ENCODE peak calls at places on chromosomes 11 and 22, in ten cellular contexts. A, G, E, Z, P, D, L, H, K and S are unnamed samples.

GRCh38 chr11:65663634-65664200 is 1.0 kb upstream of the RELA start:
- DNase-seq in A (no peak), G (peak; percentile 50), E (peak; percentile 94), Z (peak; percentile 57), P (peak; percentile 60), D (peak; percentile 61), L (peak; percentile 82), H (peak; percentile 89), K (peak; percentile 44), S (no peak)

GRCh38 chr11:74866557-74866956 is 82.3 kb downstream of the XRRA1 start:
- DNase-seq in A (no peak), G (no peak), E (no peak), Z (no peak), P (no peak), D (no peak), L (no peak), H (no peak), K (no peak), S (no peak)

GRCh38 chr11:41983458-41983857 is 524.0 kb upstream of the LRRC4C start:
- DNase-seq in A (no peak), G (no peak), E (no peak), Z (no peak), P (no peak), D (no peak), L (no peak), H (no peak), K (no peak), S (no peak)

GRCh38 chr11:27672836-27673464 is 27.3 kb downstream of the BDNF start:
- DNase-seq in A (no peak), G (no peak), E (no peak), Z (no peak), P (peak; percentile 26), D (no peak), L (no peak), H (no peak), K (no peak), S (no peak)

GRCh38 chr22:43404673-43405385 is 7.0 kb upstream of the MPPED1 start:
- DNase-seq in A (no peak), G (no peak), E (peak; percentile 89), Z (no peak), P (no peak), D (no peak), L (no peak), H (peak; percentile 63), K (no peak), S (no peak)

GRCh38 chr11:121451982-121452608 is at the start of gene SORL1:
- DNase-seq in A (peak; percentile 74), G (peak; percentile 24), E (peak; percentile 91), Z (no peak), P (peak; percentile 93), D (peak; percentile 40), L (peak; percentile 86), H (peak; percentile 95), K (peak; percentile 86), S (peak; percentile 89)

GRCh38 chr22:22855617-22856308 is 31.9 kb upstream of the IGLL5 start:
- DNase-seq in A (no peak), G (peak; percentile 96), E (no peak), Z (no peak), P (peak; percentile 75), D (no peak), L (no peak), H (no peak), K (peak; percentile 70), S (no peak)

GRCh38 chr11:129283141-129283540 is 91.0 kb upstream of the ARHGAP32 start:
- DNase-seq in A (no peak), G (no peak), E (no peak), Z (no peak), P (peak; percentile 74), D (no peak), L (no peak), H (no peak), K (no peak), S (no peak)

GRCh38 chr22:25898707-25899365 is 156.8 kb downstream of the MYO18B start:
- DNase-seq in A (peak; percentile 5), G (peak; percentile 10), E (peak; percentile 39), Z (no peak), P (peak; percentile 79), D (no peak), L (no peak), H (no peak), K (no peak), S (peak; percentile 26)

GRCh38 chr11:94762208-94762607 is 5.9 kb upstream of the AMOTL1 start:
- DNase-seq in A (peak; percentile 3), G (no peak), E (no peak), Z (no peak), P (peak; percentile 43), D (no peak), L (no peak), H (no peak), K (no peak), S (no peak)
- TF ChIP-seq CTCF in A (no peak), G (peak; percentile 66), E (no peak), Z (peak; percentile 57), P (peak; percentile 59), D (no peak), L (no peak), H (peak; percentile 43), K (no peak), S (peak; percentile 30)

GRCh38 chr11:35619030-35619753 is 932 bp downstream of the FJX1 start:
- DNase-seq in A (peak; percentile 17), G (no peak), E (peak; percentile 87), Z (no peak), P (peak; percentile 66), D (no peak), L (peak; percentile 64), H (peak; percentile 74), K (peak; percentile 57), S (peak; percentile 55)

GRCh38 chr11:35617687-35618496 is at the start of gene FJX1:
- DNase-seq in A (peak; percentile 13), G (peak; percentile 78), E (peak; percentile 86), Z (peak; percentile 64), P (peak; percentile 90), D (peak; percentile 32), L (peak; percentile 77), H (peak; percentile 78), K (peak; percentile 77), S (peak; percentile 92)

GRCh38 chr11:35617316-35617686 is 959 bp upstream of the FJX1 start:
- DNase-seq in A (no peak), G (no peak), E (no peak), Z (no peak), P (no peak), D (no peak), L (no peak), H (no peak), K (no peak), S (no peak)

GRCh38 chr11:35619754-35620640 is 1.7 kb downstream of the FJX1 start:
- DNase-seq in A (no peak), G (peak; percentile 28), E (no peak), Z (no peak), P (peak; percentile 89), D (no peak), L (no peak), H (no peak), K (peak; percentile 74), S (peak; percentile 56)

GRCh38 chr11:35618497-35619029 is 303 bp downstream of the FJX1 start:
- DNase-seq in A (peak; percentile 13), G (peak; percentile 45), E (no peak), Z (no peak), P (peak; percentile 61), D (no peak), L (no peak), H (peak; percentile 77), K (no peak), S (peak; percentile 60)
- TF ChIP-seq CTCF in A (no peak), G (no peak), E (no peak), Z (no peak), P (no peak), D (no peak), L (no peak), H (no peak), K (no peak), S (no peak)

GRCh38 chr11:118401880-118402590 is 629 bp downstream of the ATP5MG start:
- DNase-seq in A (peak; percentile 10), G (no peak), E (no peak), Z (peak; percentile 88), P (peak; percentile 22), D (no peak), L (no peak), H (no peak), K (no peak), S (peak; percentile 94)

GRCh38 chr11:118398797-118399564 is 2.4 kb upstream of the ATP5MG start:
- DNase-seq in A (no peak), G (no peak), E (no peak), Z (no peak), P (no peak), D (no peak), L (no peak), H (no peak), K (no peak), S (peak; percentile 59)

GRCh38 chr11:118397448-118397847 is 4.0 kb upstream of the ATP5MG start:
- DNase-seq in A (no peak), G (no peak), E (no peak), Z (no peak), P (no peak), D (no peak), L (no peak), H (no peak), K (no peak), S (no peak)

GRCh38 chr11:118396097-118396501 is 5.3 kb upstream of the ATP5MG start:
- DNase-seq in A (no peak), G (no peak), E (no peak), Z (no peak), P (no peak), D (no peak), L (no peak), H (no peak), K (no peak), S (no peak)

DNA sequence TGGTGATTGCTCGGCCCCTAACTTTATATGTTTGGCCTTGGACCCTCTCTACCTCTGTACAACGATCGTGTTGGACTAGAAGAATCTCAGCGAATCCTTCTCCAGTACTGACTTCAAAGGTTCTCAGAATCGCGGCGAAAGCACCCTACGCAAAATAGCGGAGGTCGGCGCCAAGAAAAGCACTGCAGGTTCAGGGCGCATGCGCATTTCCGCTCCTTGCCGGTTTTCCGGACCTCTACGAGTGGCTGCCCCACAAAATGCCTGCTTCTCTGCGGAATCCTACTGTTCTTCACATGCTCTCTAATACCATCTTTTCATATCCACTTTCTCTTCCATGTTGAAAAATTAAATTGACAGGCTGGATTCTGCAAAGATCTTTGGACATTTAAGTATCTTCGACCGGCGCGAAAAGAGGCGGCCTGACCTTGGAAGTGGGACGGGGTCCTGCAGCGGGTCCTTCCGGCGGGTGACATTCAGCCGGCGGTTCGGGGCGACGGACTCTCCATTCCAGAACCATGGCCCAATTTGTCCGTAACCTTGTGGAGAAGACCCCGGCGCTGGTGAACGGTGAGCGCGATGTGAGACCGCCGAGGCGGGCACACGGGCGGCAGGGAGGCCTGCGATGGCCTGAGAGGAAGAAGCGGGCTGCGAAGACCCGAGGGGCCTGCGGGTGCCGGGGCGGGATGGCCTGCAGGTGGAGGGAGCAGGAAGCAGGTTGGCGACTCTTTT is at the start of gene ATP5MG:
- DNase-seq in A (peak; percentile 90), G (peak; percentile 92), E (peak; percentile 97), Z (peak; percentile 52), P (peak; percentile 97), D (peak; percentile 80), L (peak; percentile 93), H (peak; percentile 96), K (peak; percentile 90), S (peak; percentile 94)
- TF ChIP-seq CTCF in A (no peak), G (peak; percentile 1), E (no peak), Z (no peak), P (no peak), D (no peak), L (no peak), H (no peak), K (no peak), S (no peak)

DNA sequence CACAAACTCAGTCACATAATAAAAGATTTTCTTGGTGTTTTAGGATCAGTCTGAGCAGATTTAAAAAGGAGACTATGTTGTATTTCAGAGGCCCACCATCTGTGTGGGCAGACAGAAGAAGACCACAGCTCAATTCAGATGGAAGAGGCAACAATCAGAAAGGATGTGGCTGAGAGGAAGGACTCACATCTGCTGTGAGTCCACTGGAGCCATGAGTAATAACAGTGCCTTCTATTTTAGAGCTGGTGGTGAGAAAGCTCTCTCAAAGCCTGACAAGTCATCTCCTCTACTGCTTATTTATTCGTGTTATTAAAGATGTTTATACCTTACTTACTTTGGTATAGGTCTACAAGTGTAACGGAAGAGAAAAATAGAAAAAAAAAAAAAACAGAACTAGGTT is 357.2 kb downstream of the OPCML start:
- DNase-seq in A (no peak), G (no peak), E (no peak), Z (no peak), P (no peak), D (no peak), L (no peak), H (no peak), K (no peak), S (no peak)
- TF ChIP-seq CTCF in A (no peak), G (no peak), E (no peak), Z (no peak), P (no peak), D (no peak), L (no peak), H (no peak), K (no peak), S (no peak)